ENCODE peak calls at places on chromosomes 13 and 19, in five cellular contexts. X is GM12878, O is K562, K is SK-N-SH, H is HepG2. T is an unnamed sample.

GRCh38 chr19:2511570-2511969 is 35.6 kb downstream of the GADD45B start:
- DNase-seq in X (no peak), O (no peak), K (no peak), H (no peak), T (no peak)

GRCh38 chr13:44015808-44016207 is 136.1 kb downstream of the LACC1 start:
- DNase-seq in X (no peak), O (no peak), K (no peak), H (no peak), T (no peak)

GRCh38 chr19:3692141-3693029 is 7.9 kb downstream of the PIP5K1C start:
- DNase-seq in X (no peak), O (peak; percentile 64), K (peak; percentile 82), H (no peak), T (no peak)

GRCh38 chr19:5170329-5170745 is 170.3 kb downstream of the PTPRS start:
- DNase-seq in X (no peak), O (peak; percentile 61), K (peak; percentile 58), H (no peak), T (peak; percentile 55)

GRCh38 chr13:49113526-49114286 is 106.4 kb upstream of the MLNR start:
- DNase-seq in X (no peak), O (no peak), K (no peak), H (peak; percentile 22), T (no peak)

GRCh38 chr13:112067871-112068305 is 939 bp downstream of the SOX1 start:
- DNase-seq in X (no peak), O (no peak), K (no peak), H (no peak), T (no peak)

GRCh38 chr13:39283062-39283461 is 244.8 kb downstream of the NHLRC3 start:
- DNase-seq in X (no peak), O (no peak), K (no peak), H (no peak), T (no peak)

GRCh38 chr13:51194942-51195341 is 27.3 kb upstream of the FAM124A start:
- DNase-seq in X (no peak), O (no peak), K (no peak), H (no peak), T (no peak)

GRCh38 chr19:21595185-21595584 is 89.8 kb downstream of the ZNF429 start:
- DNase-seq in X (no peak), O (no peak), K (no peak), H (no peak), T (no peak)

GRCh38 chr19:10305139-10305806 is 4.3 kb downstream of the ZGLP1 start:
- DNase-seq in X (no peak), O (no peak), K (no peak), H (no peak), T (no peak)

GRCh38 chr13:110853235-110853721 is 61.6 kb downstream of the ANKRD10 start:
- DNase-seq in X (no peak), O (no peak), K (no peak), H (no peak), T (no peak)

GRCh38 chr19:16338470-16339360 is 14.1 kb downstream of the KLF2 start:
- DNase-seq in X (peak; percentile 59), O (no peak), K (no peak), H (peak; percentile 28), T (no peak)

GRCh38 chr13:71797487-71797886 is 69.5 kb downstream of the DACH1 start:
- DNase-seq in X (no peak), O (no peak), K (no peak), H (no peak), T (peak; percentile 54)

GRCh38 chr19:10290439-10290875 is 705 bp downstream of the ICAM5 start:
- DNase-seq in X (no peak), O (peak; percentile 19), K (no peak), H (no peak), T (no peak)

GRCh38 chr13:112562254-112562653 is 25.7 kb downstream of the TUBGCP3 start:
- DNase-seq in X (no peak), O (no peak), K (no peak), H (no peak), T (no peak)

GRCh38 chr19:4556574-4557185 is 2.8 kb downstream of the SEMA6B start:
- DNase-seq in X (no peak), O (peak; percentile 98), K (peak; percentile 98), H (no peak), T (peak; percentile 99)

GRCh38 chr19:49085020-49085867 is at the start of gene SNRNP70:
- DNase-seq in X (peak; percentile 94), O (peak; percentile 99), K (peak; percentile 100), H (peak; percentile 97), T (peak; percentile 99)

GRCh38 chr13:56110751-56111150 is 1030.0 kb upstream of the PRR20A start:
- DNase-seq in X (no peak), O (no peak), K (no peak), H (no peak), T (no peak)

GRCh38 chr13:21733475-21734311 is 62.8 kb downstream of the FGF9 start:
- DNase-seq in X (no peak), O (no peak), K (no peak), H (no peak), T (no peak)

GRCh38 chr13:109422163-109422562 is 364.2 kb downstream of the IRS2 start:
- DNase-seq in X (no peak), O (no peak), K (no peak), H (no peak), T (no peak)

GRCh38 chr13:44818428-44818827 is 170.8 kb downstream of the NUFIP1 start:
- DNase-seq in X (no peak), O (no peak), K (peak; percentile 69), H (peak; percentile 24), T (peak; percentile 64)

GRCh38 chr13:88339271-88339741 is 668.1 kb downstream of the SLITRK5 start:
- DNase-seq in X (no peak), O (no peak), K (no peak), H (no peak), T (no peak)

GRCh38 chr13:82688400-82688999 is 1193.8 kb downstream of the SLITRK1 start:
- DNase-seq in X (no peak), O (no peak), K (no peak), H (no peak), T (no peak)

GRCh38 chr19:18143902-18144301 is 9.1 kb upstream of the PIK3R2 start:
- DNase-seq in X (no peak), O (no peak), K (no peak), H (no peak), T (no peak)

GRCh38 chr13:73411067-73411809 is 352.4 kb downstream of the KLF5 start:
- DNase-seq in X (no peak), O (no peak), K (no peak), H (no peak), T (no peak)

GRCh38 chr19:370641-371330 is 26.2 kb upstream of the MIER2 start:
- DNase-seq in X (no peak), O (no peak), K (no peak), H (no peak), T (no peak)

GRCh38 chr19:47507924-47508553 is 6.8 kb downstream of the NAPA start:
- DNase-seq in X (no peak), O (no peak), K (no peak), H (no peak), T (no peak)

GRCh38 chr13:40096357-40096911 is 441.0 kb downstream of the COG6 start:
- DNase-seq in X (no peak), O (no peak), K (no peak), H (no peak), T (no peak)

GRCh38 chr19:34330116-34330515 is 34.9 kb upstream of the GPI start:
- DNase-seq in X (no peak), O (no peak), K (no peak), H (no peak), T (no peak)

GRCh38 chr19:1767464-1767933 is 14.2 kb downstream of the ONECUT3 start:
- DNase-seq in X (no peak), O (peak; percentile 91), K (peak; percentile 96), H (no peak), T (peak; percentile 84)

DNA sequence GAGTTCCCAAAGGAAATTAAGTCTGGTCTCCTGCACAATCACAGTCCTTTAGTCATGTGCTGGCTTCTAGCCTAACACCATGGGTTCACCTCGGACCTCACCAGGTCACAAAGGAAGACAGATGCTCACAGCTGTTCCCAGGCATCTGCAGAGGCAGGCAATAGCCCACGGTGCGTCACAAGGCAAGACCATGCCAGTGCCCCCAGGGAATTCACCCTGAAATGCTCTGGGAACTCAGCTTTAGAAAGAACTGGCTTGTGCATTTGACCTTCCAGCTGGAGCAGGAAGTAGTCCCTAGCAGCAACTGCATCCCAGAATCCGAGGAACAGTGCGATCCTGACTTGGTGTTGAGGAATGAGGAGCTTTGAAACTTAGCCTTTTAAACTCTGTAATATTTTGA is 96.8 kb upstream of the WASF3 start:
- DNase-seq in X (no peak), O (no peak), K (no peak), H (no peak), T (no peak)
- TF ChIP-seq FOXM1 in X (no peak), O (no peak), K (no peak), H (no peak), T (no peak)

GRCh38 chr19:38698225-38699026 is 45.8 kb downstream of the CAPN12 start:
- DNase-seq in X (no peak), O (no peak), K (no peak), H (no peak), T (no peak)

GRCh38 chr19:38695832-38696732 is 48.2 kb downstream of the CAPN12 start:
- DNase-seq in X (no peak), O (no peak), K (peak; percentile 74), H (no peak), T (no peak)

GRCh38 chr19:38697641-38698071 is 46.6 kb downstream of the CAPN12 start:
- DNase-seq in X (no peak), O (no peak), K (no peak), H (no peak), T (no peak)

GRCh38 chr19:38696733-38697055 is 47.6 kb downstream of the CAPN12 start:
- DNase-seq in X (no peak), O (no peak), K (no peak), H (no peak), T (no peak)

DNA sequence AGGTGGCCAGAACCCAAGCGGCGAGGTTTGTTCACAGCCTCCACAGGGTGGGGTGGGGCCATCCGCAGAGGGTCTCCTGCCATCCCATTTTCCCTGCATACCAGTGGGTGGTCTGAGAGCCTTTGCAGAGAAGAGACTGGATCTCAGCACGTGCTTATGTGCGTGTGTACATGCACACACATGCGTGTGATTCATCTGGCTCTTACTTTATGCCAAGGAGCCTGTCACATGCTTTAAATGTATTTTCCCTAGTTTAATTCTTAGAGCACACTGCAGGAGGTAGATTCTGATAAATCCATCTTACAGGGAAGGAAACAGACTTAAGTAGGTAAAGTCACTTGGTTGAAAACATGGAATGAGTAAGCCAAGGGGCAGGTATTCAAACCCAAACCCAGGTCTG is 47.1 kb downstream of the CAPN12 start:
- DNase-seq in X (no peak), O (no peak), K (no peak), H (no peak), T (no peak)
- TF ChIP-seq FOXM1 in X (no peak), O (no peak), K (no peak), H (no peak), T (no peak)

DNA sequence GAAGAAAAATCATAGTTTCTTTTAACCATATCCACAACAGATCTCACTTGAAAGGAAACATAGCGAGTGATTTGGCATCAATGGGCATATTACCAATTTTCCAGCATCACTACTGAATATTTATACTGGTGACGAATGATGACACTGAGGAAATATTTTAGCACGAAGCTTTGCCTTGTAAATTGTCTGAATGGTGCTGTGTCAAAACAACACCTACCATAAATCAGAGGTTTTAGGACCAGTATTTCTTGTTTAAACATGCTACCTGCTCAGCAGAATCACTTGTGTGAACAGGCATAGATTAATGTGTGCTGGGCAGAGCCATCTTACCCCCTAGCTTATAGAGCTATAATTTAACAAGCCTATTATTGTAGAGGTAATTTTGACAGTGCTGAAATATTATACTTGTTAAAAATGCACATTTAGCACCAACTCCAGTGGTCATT is 146.8 kb downstream of the ABCC4 start:
- DNase-seq in X (no peak), O (no peak), K (no peak), H (no peak), T (no peak)
- TF ChIP-seq FOXM1 in X (no peak), O (no peak), K (no peak), H (no peak), T (no peak)

GRCh38 chr19:40700083-40700482 is 9.6 kb upstream of the NUMBL start:
- DNase-seq in X (no peak), O (no peak), K (no peak), H (no peak), T (no peak)
- TF ChIP-seq FOXM1 in X (no peak), O (no peak), K (no peak), H (no peak), T (no peak)